ENCODE peak calls at places on chromosomes 6 and 20, in five cellular contexts. Q is RPMI8226; W is activated T-cell treated with anti-CD3 and anti-CD28 coated beads, Interleukin-2, amount 50 U/mL, for 72 hours; J is COR-L47; U is NCI-H2081. Y is an unnamed sample.

GRCh38 chr6:34145161-34146020 is 496 bp downstream of the GRM4 start:
- DNase-seq in Q (peak), W (peak), J (peak), U (peak), Y (no peak)

GRCh38 chr20:48064929-48065328 is 279.6 kb upstream of the SULF2 start:
- DNase-seq in Q (no peak), W (no peak), J (no peak), U (no peak), Y (no peak)

GRCh38 chr6:8731874-8732273 is 296.5 kb upstream of the SLC35B3 start:
- DNase-seq in Q (peak), W (no peak), J (no peak), U (no peak), Y (no peak)

GRCh38 chr6:125094563-125094962 is 59.0 kb upstream of the TPD52L1 start:
- DNase-seq in Q (no peak), W (no peak), J (no peak), U (no peak), Y (no peak)

GRCh38 chr20:58897493-58897892 is 45.0 kb downstream of the GNAS start:
- DNase-seq in Q (no peak), W (no peak), J (no peak), U (no peak), Y (no peak)

GRCh38 chr6:165766457-165766856 is 103.4 kb upstream of the PDE10A start:
- DNase-seq in Q (peak), W (no peak), J (no peak), U (no peak), Y (no peak)

GRCh38 chr6:135233676-135234491 is 52.8 kb downstream of the MYB start:
- DNase-seq in Q (peak), W (no peak), J (no peak), U (no peak), Y (no peak)

GRCh38 chr20:8305449-8305978 is 173.4 kb downstream of the PLCB1 start:
- DNase-seq in Q (peak), W (peak), J (peak), U (peak), Y (peak)

GRCh38 chr20:17530716-17531536 is at the start of gene BFSP1:
- DNase-seq in Q (peak), W (peak), J (peak), U (peak), Y (no peak)